ENCODE peak calls at places on chromosomes 12 and 14, in five cellular contexts. One of them, this sample, is unnamed.

GRCh38 chr12:48078901-48079300 is 27.0 kb downstream of the SENP1 start:
- DNase-seq in neuronal stem cell: no peak
- DNase-seq in mesenchymal stem cell: peak; percentile 52
- DNase-seq in H1: no peak
- DNase-seq in H9: no peak
- DNase-seq in this sample: no peak

GRCh38 chr14:32606297-32606696 is 277.2 kb downstream of the AKAP6 start:
- DNase-seq in neuronal stem cell: no peak
- DNase-seq in mesenchymal stem cell: no peak
- DNase-seq in H1: no peak
- DNase-seq in H9: no peak
- DNase-seq in this sample: no peak

GRCh38 chr14:57725399-57726077 is 140.4 kb downstream of the SLC35F4 start:
- DNase-seq in neuronal stem cell: no peak
- DNase-seq in mesenchymal stem cell: no peak
- DNase-seq in H1: no peak
- DNase-seq in H9: no peak
- DNase-seq in this sample: peak; percentile 45

GRCh38 chr12:69509308-69509736 is 39.1 kb downstream of the FRS2 start:
- DNase-seq in neuronal stem cell: no peak
- DNase-seq in mesenchymal stem cell: peak; percentile 49
- DNase-seq in H1: no peak
- DNase-seq in H9: no peak
- DNase-seq in this sample: no peak

GRCh38 chr14:77264466-77265186 is 6.4 kb downstream of the NGB start:
- DNase-seq in neuronal stem cell: no peak
- DNase-seq in mesenchymal stem cell: no peak
- DNase-seq in H1: no peak
- DNase-seq in H9: no peak
- DNase-seq in this sample: no peak

GRCh38 chr12:127191124-127191523 is 1075.8 kb upstream of the TMEM132C start:
- DNase-seq in neuronal stem cell: no peak
- DNase-seq in mesenchymal stem cell: no peak
- DNase-seq in H1: no peak
- DNase-seq in H9: no peak
- DNase-seq in this sample: no peak

GRCh38 chr12:79597910-79598309 is 92.9 kb downstream of the PAWR start:
- DNase-seq in neuronal stem cell: no peak
- DNase-seq in mesenchymal stem cell: no peak
- DNase-seq in H1: no peak
- DNase-seq in H9: no peak
- DNase-seq in this sample: no peak

GRCh38 chr12:130041983-130042812 is 120.1 kb upstream of the FZD10 start:
- DNase-seq in neuronal stem cell: peak; percentile 57
- DNase-seq in mesenchymal stem cell: no peak
- DNase-seq in H1: peak; percentile 99
- DNase-seq in H9: peak; percentile 88
- DNase-seq in this sample: peak; percentile 34

GRCh38 chr14:93906341-93907329 is 20.5 kb upstream of the FAM181A start:
- DNase-seq in neuronal stem cell: peak; percentile 57
- DNase-seq in mesenchymal stem cell: peak; percentile 4
- DNase-seq in H1: peak; percentile 87
- DNase-seq in H9: peak; percentile 86
- DNase-seq in this sample: peak; percentile 85

GRCh38 chr14:65496178-65496993 is 83.9 kb downstream of the FUT8 start:
- DNase-seq in neuronal stem cell: no peak
- DNase-seq in mesenchymal stem cell: peak; percentile 6
- DNase-seq in H1: no peak
- DNase-seq in H9: no peak
- DNase-seq in this sample: peak; percentile 9

GRCh38 chr12:109277899-109278762 is 31.0 kb downstream of the FOXN4 start:
- DNase-seq in neuronal stem cell: no peak
- DNase-seq in mesenchymal stem cell: peak; percentile 2
- DNase-seq in H1: no peak
- DNase-seq in H9: no peak
- DNase-seq in this sample: peak; percentile 5

GRCh38 chr12:6345319-6346071 is 3.6 kb upstream of the TNFRSF1A start:
- DNase-seq in neuronal stem cell: no peak
- DNase-seq in mesenchymal stem cell: peak; percentile 98
- DNase-seq in H1: no peak
- DNase-seq in H9: no peak
- DNase-seq in this sample: peak; percentile 95

GRCh38 chr12:92717202-92717601 is 14.4 kb downstream of the PLEKHG7 start:
- DNase-seq in neuronal stem cell: no peak
- DNase-seq in mesenchymal stem cell: peak; percentile 64
- DNase-seq in H1: no peak
- DNase-seq in H9: peak; percentile 39
- DNase-seq in this sample: no peak

GRCh38 chr12:123667771-123668170 is 3.1 kb upstream of the TCTN2 start:
- DNase-seq in neuronal stem cell: no peak
- DNase-seq in mesenchymal stem cell: no peak
- DNase-seq in H1: no peak
- DNase-seq in H9: no peak
- DNase-seq in this sample: no peak

GRCh38 chr12:127742231-127742630 is 524.7 kb upstream of the TMEM132C start:
- DNase-seq in neuronal stem cell: no peak
- DNase-seq in mesenchymal stem cell: no peak
- DNase-seq in H1: no peak
- DNase-seq in H9: no peak
- DNase-seq in this sample: no peak

GRCh38 chr12:112097641-112098040 is 10.9 kb downstream of the NAA25 start:
- DNase-seq in neuronal stem cell: no peak
- DNase-seq in mesenchymal stem cell: no peak
- DNase-seq in H1: no peak
- DNase-seq in H9: no peak
- DNase-seq in this sample: peak; percentile 27

GRCh38 chr14:98953544-98954346 is 318.3 kb downstream of the BCL11B start:
- DNase-seq in neuronal stem cell: no peak
- DNase-seq in mesenchymal stem cell: no peak
- DNase-seq in H1: peak; percentile 35
- DNase-seq in H9: peak; percentile 22
- DNase-seq in this sample: peak; percentile 18

GRCh38 chr14:89922549-89922907 is 32.0 kb downstream of the EFCAB11 start:
- DNase-seq in neuronal stem cell: no peak
- DNase-seq in mesenchymal stem cell: no peak
- DNase-seq in H1: no peak
- DNase-seq in H9: no peak
- DNase-seq in this sample: no peak

GRCh38 chr12:70639535-70639934 is 2.3 kb upstream of the PTPRB start:
- DNase-seq in neuronal stem cell: no peak
- DNase-seq in mesenchymal stem cell: no peak
- DNase-seq in H1: no peak
- DNase-seq in H9: no peak
- DNase-seq in this sample: no peak

GRCh38 chr12:80443974-80444666 is at the start of gene PTPRQ:
- DNase-seq in neuronal stem cell: no peak
- DNase-seq in mesenchymal stem cell: no peak
- DNase-seq in H1: no peak
- DNase-seq in H9: no peak
- DNase-seq in this sample: no peak

GRCh38 chr12:105296116-105297095 is 34.1 kb upstream of the C12orf75 start:
- DNase-seq in neuronal stem cell: no peak
- DNase-seq in mesenchymal stem cell: no peak
- DNase-seq in H1: no peak
- DNase-seq in H9: no peak
- DNase-seq in this sample: no peak

GRCh38 chr12:89154743-89155530 is 197.4 kb downstream of the DUSP6 start:
- DNase-seq in neuronal stem cell: no peak
- DNase-seq in mesenchymal stem cell: no peak
- DNase-seq in H1: no peak
- DNase-seq in H9: no peak
- DNase-seq in this sample: no peak

GRCh38 chr12:26557326-26557725 is 275.7 kb downstream of the ITPR2 start:
- DNase-seq in neuronal stem cell: no peak
- DNase-seq in mesenchymal stem cell: no peak
- DNase-seq in H1: no peak
- DNase-seq in H9: no peak
- DNase-seq in this sample: no peak

GRCh38 chr14:95611293-95611880 is 74.8 kb upstream of the TCL1B start:
- DNase-seq in neuronal stem cell: no peak
- DNase-seq in mesenchymal stem cell: no peak
- DNase-seq in H1: no peak
- DNase-seq in H9: no peak
- DNase-seq in this sample: no peak

GRCh38 chr12:17992002-17992656 is 97.9 kb downstream of the RERGL start:
- DNase-seq in neuronal stem cell: peak; percentile 37
- DNase-seq in mesenchymal stem cell: peak; percentile 30
- DNase-seq in H1: no peak
- DNase-seq in H9: no peak
- DNase-seq in this sample: peak; percentile 71

GRCh38 chr12:95908573-95908972 is 33.8 kb downstream of the CCDC38 start:
- DNase-seq in neuronal stem cell: no peak
- DNase-seq in mesenchymal stem cell: no peak
- DNase-seq in H1: no peak
- DNase-seq in H9: no peak
- DNase-seq in this sample: no peak

GRCh38 chr12:89051065-89051677 is 301.1 kb downstream of the DUSP6 start:
- DNase-seq in neuronal stem cell: peak; percentile 60
- DNase-seq in mesenchymal stem cell: peak; percentile 70
- DNase-seq in H1: no peak
- DNase-seq in H9: no peak
- DNase-seq in this sample: peak; percentile 79

GRCh38 chr14:74574092-74574438 is 38.0 kb downstream of the LTBP2 start:
- DNase-seq in neuronal stem cell: no peak
- DNase-seq in mesenchymal stem cell: no peak
- DNase-seq in H1: no peak
- DNase-seq in H9: no peak
- DNase-seq in this sample: no peak

GRCh38 chr12:92208613-92209121 is 63.0 kb upstream of the BTG1 start:
- DNase-seq in neuronal stem cell: no peak
- DNase-seq in mesenchymal stem cell: peak; percentile 73
- DNase-seq in H1: no peak
- DNase-seq in H9: no peak
- DNase-seq in this sample: no peak

GRCh38 chr14:101469382-101470251 is 91.7 kb upstream of the DIO3 start:
- DNase-seq in neuronal stem cell: no peak
- DNase-seq in mesenchymal stem cell: no peak
- DNase-seq in H1: peak; percentile 33
- DNase-seq in H9: peak; percentile 19
- DNase-seq in this sample: no peak

GRCh38 chr12:89663577-89664357 is 44.9 kb downstream of the ATP2B1 start:
- DNase-seq in neuronal stem cell: no peak
- DNase-seq in mesenchymal stem cell: peak; percentile 22
- DNase-seq in H1: no peak
- DNase-seq in H9: no peak
- DNase-seq in this sample: peak; percentile 77

GRCh38 chr14:79165460-79166080 is 995.4 kb downstream of the NRXN3 start:
- DNase-seq in neuronal stem cell: no peak
- DNase-seq in mesenchymal stem cell: no peak
- DNase-seq in H1: no peak
- DNase-seq in H9: no peak
- DNase-seq in this sample: no peak

GRCh38 chr12:45596366-45596765 is 133.1 kb upstream of the ARID2 start:
- DNase-seq in neuronal stem cell: no peak
- DNase-seq in mesenchymal stem cell: no peak
- DNase-seq in H1: no peak
- DNase-seq in H9: no peak
- DNase-seq in this sample: no peak
- H2BK12ac ChIP-seq in neuronal stem cell: no peak overlapping the region
- H2BK12ac ChIP-seq in mesenchymal stem cell: no peak overlapping the region
- H2BK12ac ChIP-seq in H1: no peak overlapping the region
- H2BK12ac ChIP-seq in H9: no peak overlapping the region
- H2BK12ac ChIP-seq in this sample: no peak overlapping the region

GRCh38 chr12:132445884-132446471 is 44.0 kb upstream of the FBRSL1 start:
- DNase-seq in neuronal stem cell: peak; percentile 79
- DNase-seq in mesenchymal stem cell: no peak
- DNase-seq in H1: peak; percentile 77
- DNase-seq in H9: peak; percentile 93
- DNase-seq in this sample: peak; percentile 34

GRCh38 chr12:132444283-132444682 is 45.7 kb upstream of the FBRSL1 start:
- DNase-seq in neuronal stem cell: no peak
- DNase-seq in mesenchymal stem cell: no peak
- DNase-seq in H1: no peak
- DNase-seq in H9: no peak
- DNase-seq in this sample: no peak

GRCh38 chr12:132447327-132447720 is 42.6 kb upstream of the FBRSL1 start:
- DNase-seq in neuronal stem cell: no peak
- DNase-seq in mesenchymal stem cell: no peak
- DNase-seq in H1: no peak
- DNase-seq in H9: no peak
- DNase-seq in this sample: no peak

GRCh38 chr12:132446535-132447326 is 43.2 kb upstream of the FBRSL1 start:
- DNase-seq in neuronal stem cell: no peak
- DNase-seq in mesenchymal stem cell: no peak
- DNase-seq in H1: no peak
- DNase-seq in H9: no peak
- DNase-seq in this sample: no peak

DNA sequence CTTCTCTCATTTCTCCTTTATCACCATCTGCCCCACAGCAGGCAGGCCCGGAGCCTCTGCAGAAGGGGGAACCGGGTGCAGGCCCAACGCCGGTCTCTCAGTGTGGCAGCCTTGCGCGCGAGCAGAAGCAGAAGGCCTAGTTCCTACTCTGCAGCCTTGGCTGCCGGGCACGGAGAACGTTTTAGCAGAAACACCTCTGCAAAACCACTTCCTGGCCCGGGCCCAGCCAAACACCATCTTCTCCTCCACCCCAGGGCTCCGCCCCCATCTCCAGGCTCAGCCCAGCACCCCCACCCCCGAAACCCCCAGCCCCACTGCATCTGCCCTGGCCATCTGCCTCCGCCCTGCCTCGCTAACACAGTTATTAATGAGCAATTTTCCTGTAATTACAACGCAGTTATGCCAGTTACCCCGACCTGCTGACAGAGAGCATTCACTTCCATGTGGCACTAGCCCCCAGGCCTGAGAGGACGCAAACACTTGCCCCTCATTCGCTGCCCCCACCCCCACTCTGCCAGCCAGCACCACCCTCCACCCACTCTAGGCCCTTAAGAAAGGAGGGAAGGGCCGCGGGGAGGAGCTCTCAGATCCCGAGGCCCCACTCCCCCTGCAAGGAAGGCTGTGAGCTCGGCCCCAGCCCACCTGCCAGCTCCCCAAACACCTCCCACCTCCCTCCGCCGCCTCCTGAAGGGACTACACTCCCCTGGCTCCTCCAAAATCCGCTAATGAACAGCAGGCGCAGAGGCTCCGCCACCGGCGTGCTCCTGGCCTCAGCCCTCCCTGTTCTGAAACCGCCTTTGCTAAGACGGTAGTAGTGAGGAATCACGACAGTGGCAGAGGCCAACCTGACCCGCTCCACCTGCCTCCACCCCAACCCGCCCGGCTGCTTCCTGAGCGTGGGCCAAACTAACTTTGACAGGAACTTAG is 44.7 kb upstream of the FBRSL1 start:
- DNase-seq in neuronal stem cell: no peak
- DNase-seq in mesenchymal stem cell: no peak
- DNase-seq in H1: peak; percentile 60
- DNase-seq in H9: peak; percentile 62
- DNase-seq in this sample: no peak
- H3K9ac ChIP-seq in neuronal stem cell: peak overlapping the region; percentile 56
- H3K9ac ChIP-seq in mesenchymal stem cell: peak overlapping the region; percentile 87
- H3K9ac ChIP-seq in H1: no peak overlapping the region
- H3K9ac ChIP-seq in H9: no peak overlapping the region
- H3K9ac ChIP-seq in this sample: no peak overlapping the region

GRCh38 chr12:68237068-68237467 is 11.5 kb upstream of the IL26 start:
- DNase-seq in neuronal stem cell: no peak
- DNase-seq in mesenchymal stem cell: no peak
- DNase-seq in H1: no peak
- DNase-seq in H9: no peak
- DNase-seq in this sample: no peak
- H2AFZ ChIP-seq in neuronal stem cell: no peak overlapping the region
- H2AFZ ChIP-seq in mesenchymal stem cell: no peak overlapping the region
- H2AFZ ChIP-seq in H1: peak overlapping the region; percentile 91
- H2AFZ ChIP-seq in H9: no peak overlapping the region
- H2AFZ ChIP-seq in this sample: no peak overlapping the region

GRCh38 chr12:14238224-14238792 is 127.2 kb upstream of the ATF7IP start:
- DNase-seq in neuronal stem cell: no peak
- DNase-seq in mesenchymal stem cell: peak; percentile 41
- DNase-seq in H1: no peak
- DNase-seq in H9: no peak
- DNase-seq in this sample: peak; percentile 57
- H2BK12ac ChIP-seq in neuronal stem cell: no peak overlapping the region
- H2BK12ac ChIP-seq in mesenchymal stem cell: no peak overlapping the region
- H2BK12ac ChIP-seq in H1: no peak overlapping the region
- H2BK12ac ChIP-seq in H9: no peak overlapping the region
- H2BK12ac ChIP-seq in this sample: peak overlapping the region; percentile 98

This sample was measured in trophoblast cell.